ENCODE peak calls at places on chromosomes 7 and 10, in four cellular contexts. One of them, this sample, is unnamed.

GRCh38 chr10:131874991-131875451 is 25.8 kb upstream of the PPP2R2D start:
- DNase-seq in Peyer's patch: peak; percentile 46
- DNase-seq in SK-N-MC: peak; percentile 1
- DNase-seq in neuronal stem cell: peak; percentile 83
- DNase-seq in this sample: peak; percentile 51

GRCh38 chr10:132904169-132904813 is 38.1 kb downstream of the CFAP46 start:
- DNase-seq in Peyer's patch: no peak
- DNase-seq in SK-N-MC: no peak
- DNase-seq in neuronal stem cell: peak; percentile 11
- DNase-seq in this sample: peak; percentile 11

GRCh38 chr7:130669051-130669700 is 628 bp upstream of the COPG2 start:
- DNase-seq in Peyer's patch: no peak
- DNase-seq in SK-N-MC: no peak
- DNase-seq in neuronal stem cell: no peak
- DNase-seq in this sample: no peak

GRCh38 chr10:29163746-29164145 is 125.1 kb upstream of the LYZL1 start:
- DNase-seq in Peyer's patch: no peak
- DNase-seq in SK-N-MC: no peak
- DNase-seq in neuronal stem cell: no peak
- DNase-seq in this sample: no peak

GRCh38 chr7:131010714-131011436 is 276.9 kb upstream of the KLF14 start:
- DNase-seq in Peyer's patch: no peak
- DNase-seq in SK-N-MC: no peak
- DNase-seq in neuronal stem cell: no peak
- DNase-seq in this sample: no peak

GRCh38 chr7:55071411-55072188 is 52.8 kb downstream of the EGFR start:
- DNase-seq in Peyer's patch: no peak
- DNase-seq in SK-N-MC: no peak
- DNase-seq in neuronal stem cell: no peak
- DNase-seq in this sample: no peak

GRCh38 chr7:2004841-2005351 is 227.8 kb downstream of the MAD1L1 start:
- DNase-seq in Peyer's patch: no peak
- DNase-seq in SK-N-MC: no peak
- DNase-seq in neuronal stem cell: no peak
- DNase-seq in this sample: no peak

GRCh38 chr7:92831716-92832622 is 4.4 kb downstream of the CDK6 start:
- DNase-seq in Peyer's patch: no peak
- DNase-seq in SK-N-MC: no peak
- DNase-seq in neuronal stem cell: no peak
- DNase-seq in this sample: no peak

GRCh38 chr7:22854158-22855048 is 31.8 kb upstream of the TOMM7 start:
- DNase-seq in Peyer's patch: peak; percentile 88
- DNase-seq in SK-N-MC: no peak
- DNase-seq in neuronal stem cell: peak; percentile 58
- DNase-seq in this sample: peak; percentile 63

GRCh38 chr10:46014683-46015405 is 15.6 kb downstream of the NCOA4 start:
- DNase-seq in Peyer's patch: no peak
- DNase-seq in SK-N-MC: no peak
- DNase-seq in neuronal stem cell: no peak
- DNase-seq in this sample: no peak
- H3K4me3 ChIP-seq in Peyer's patch: no peak overlapping the region
- H3K4me3 ChIP-seq in SK-N-MC: no peak overlapping the region
- H3K4me3 ChIP-seq in neuronal stem cell: peak overlapping the region; percentile 30
- H3K4me3 ChIP-seq in this sample: no peak overlapping the region

GRCh38 chr10:6140965-6141295 is 52.1 kb downstream of the RBM17 start:
- DNase-seq in Peyer's patch: no peak
- DNase-seq in SK-N-MC: no peak
- DNase-seq in neuronal stem cell: no peak
- DNase-seq in this sample: no peak
- H3K4me3 ChIP-seq in Peyer's patch: peak overlapping the region; percentile 30
- H3K4me3 ChIP-seq in SK-N-MC: no peak overlapping the region
- H3K4me3 ChIP-seq in neuronal stem cell: no peak overlapping the region
- H3K4me3 ChIP-seq in this sample: peak overlapping the region; percentile 5

GRCh38 chr7:42883950-42884349 is 27.9 kb downstream of the C7orf25 start:
- DNase-seq in Peyer's patch: peak; percentile 25
- DNase-seq in SK-N-MC: no peak
- DNase-seq in neuronal stem cell: no peak
- DNase-seq in this sample: no peak

GRCh38 chr7:42886129-42886528 is 25.7 kb downstream of the C7orf25 start:
- DNase-seq in Peyer's patch: no peak
- DNase-seq in SK-N-MC: no peak
- DNase-seq in neuronal stem cell: no peak
- DNase-seq in this sample: no peak

DNA sequence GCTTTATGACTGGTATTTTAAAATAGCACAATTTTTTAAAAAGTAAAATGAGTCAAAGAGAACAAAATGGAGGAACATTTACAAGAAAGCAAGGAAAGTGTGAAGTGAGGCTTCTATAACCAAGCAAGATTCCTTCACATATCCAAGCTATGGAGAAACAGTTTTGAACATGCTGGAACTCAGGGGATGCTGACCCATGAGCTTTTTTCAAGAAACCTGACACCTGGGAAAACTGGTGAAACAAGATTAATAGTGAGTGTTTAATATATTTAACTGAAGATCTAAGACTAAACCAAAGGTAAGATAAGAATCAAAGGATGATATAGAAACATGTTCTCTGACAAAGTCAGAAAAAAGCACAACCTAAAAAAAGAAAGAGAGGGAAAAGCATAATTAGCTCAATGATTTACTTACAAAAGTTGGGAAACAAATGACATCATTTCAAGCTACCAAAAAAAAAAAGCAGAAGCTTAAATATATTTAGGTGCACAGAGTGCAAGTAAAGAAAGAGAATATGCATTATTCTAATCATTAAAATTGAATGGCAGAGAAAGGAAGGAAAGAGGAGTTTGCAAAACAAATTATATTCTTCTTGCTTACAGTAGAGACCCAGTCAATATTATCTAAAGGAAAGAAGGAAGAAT is 24.9 kb downstream of the C7orf25 start:
- DNase-seq in Peyer's patch: no peak
- DNase-seq in SK-N-MC: no peak
- DNase-seq in neuronal stem cell: no peak
- DNase-seq in this sample: no peak
- H3K4me3 ChIP-seq in Peyer's patch: no peak overlapping the region
- H3K4me3 ChIP-seq in SK-N-MC: no peak overlapping the region
- H3K4me3 ChIP-seq in neuronal stem cell: no peak overlapping the region
- H3K4me3 ChIP-seq in this sample: no peak overlapping the region

GRCh38 chr10:7433861-7434260 is 23.0 kb upstream of the SFMBT2 start:
- DNase-seq in Peyer's patch: no peak
- DNase-seq in SK-N-MC: no peak
- DNase-seq in neuronal stem cell: no peak
- DNase-seq in this sample: no peak
- H3K4me3 ChIP-seq in Peyer's patch: no peak overlapping the region
- H3K4me3 ChIP-seq in SK-N-MC: peak overlapping the region; percentile 66
- H3K4me3 ChIP-seq in neuronal stem cell: no peak overlapping the region
- H3K4me3 ChIP-seq in this sample: no peak overlapping the region

DNA sequence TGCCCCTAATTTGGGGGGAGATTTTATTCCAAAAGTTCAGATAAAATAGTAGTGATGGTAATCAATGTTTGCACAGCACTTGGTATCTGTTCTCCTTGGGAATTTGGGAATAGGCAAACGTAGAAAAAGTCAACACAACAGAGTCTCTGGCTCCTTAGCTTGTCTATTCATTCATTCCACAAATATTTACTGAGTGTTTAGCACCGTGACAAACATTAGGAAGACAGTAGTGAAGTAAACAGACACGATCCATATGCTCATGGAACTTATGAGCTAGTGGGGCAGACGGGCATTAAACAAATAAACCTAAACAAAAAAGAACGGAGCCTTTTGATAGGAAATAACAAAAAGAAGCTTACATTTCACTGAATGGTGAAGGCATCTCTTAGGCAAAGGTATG is 244.0 kb upstream of the NPY start:
- DNase-seq in Peyer's patch: no peak
- DNase-seq in SK-N-MC: no peak
- DNase-seq in neuronal stem cell: no peak
- DNase-seq in this sample: no peak
- H3K4me3 ChIP-seq in Peyer's patch: no peak overlapping the region
- H3K4me3 ChIP-seq in SK-N-MC: no peak overlapping the region
- H3K4me3 ChIP-seq in neuronal stem cell: no peak overlapping the region
- H3K4me3 ChIP-seq in this sample: no peak overlapping the region

DNA sequence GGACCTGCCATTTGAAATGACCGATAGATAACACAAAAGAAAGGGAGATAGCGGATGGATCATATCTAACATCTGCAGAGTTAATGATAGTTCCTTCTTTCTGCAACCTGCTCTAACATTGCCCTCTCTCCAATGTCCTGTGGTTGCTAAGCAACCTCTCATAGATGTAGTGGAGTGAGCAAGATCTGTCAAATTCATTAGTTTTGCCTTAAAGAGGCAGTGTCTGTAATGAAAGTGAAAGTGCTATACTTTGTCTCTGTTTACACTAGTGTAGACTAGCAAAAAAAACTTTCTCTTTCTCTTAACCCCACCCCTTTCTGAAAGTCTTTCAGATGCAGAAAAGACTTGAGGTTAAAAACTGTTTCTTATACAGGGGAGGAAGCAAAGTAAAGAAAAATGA is 1196.9 kb downstream of the SORCS3 start:
- DNase-seq in Peyer's patch: no peak
- DNase-seq in SK-N-MC: no peak
- DNase-seq in neuronal stem cell: no peak
- DNase-seq in this sample: peak; percentile 53
- H3K4me3 ChIP-seq in Peyer's patch: no peak overlapping the region
- H3K4me3 ChIP-seq in SK-N-MC: peak overlapping the region; percentile 25
- H3K4me3 ChIP-seq in neuronal stem cell: no peak overlapping the region
- H3K4me3 ChIP-seq in this sample: peak overlapping the region; percentile 38

DNA sequence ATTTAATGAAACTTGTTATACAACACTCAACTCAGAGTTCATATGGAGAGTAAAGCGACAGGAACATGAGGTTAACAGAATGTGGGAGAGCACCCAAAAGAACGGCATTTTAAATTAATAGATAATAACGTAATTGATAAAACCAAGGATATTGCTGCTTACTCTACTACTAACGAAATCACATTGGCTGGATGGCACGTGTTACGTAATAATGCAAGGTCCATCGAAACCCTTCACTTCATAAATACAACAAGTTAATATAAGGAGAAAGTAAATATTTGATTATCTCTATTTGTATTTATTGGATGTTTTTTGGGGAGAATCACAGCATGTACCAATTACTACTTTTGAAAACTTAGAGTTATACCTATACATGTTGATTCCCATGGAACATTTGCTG is 1.5 kb downstream of the PRKG1 start:
- DNase-seq in Peyer's patch: no peak
- DNase-seq in SK-N-MC: no peak
- DNase-seq in neuronal stem cell: no peak
- DNase-seq in this sample: no peak
- H3K4me3 ChIP-seq in Peyer's patch: no peak overlapping the region
- H3K4me3 ChIP-seq in SK-N-MC: no peak overlapping the region
- H3K4me3 ChIP-seq in neuronal stem cell: no peak overlapping the region
- H3K4me3 ChIP-seq in this sample: no peak overlapping the region

DNA sequence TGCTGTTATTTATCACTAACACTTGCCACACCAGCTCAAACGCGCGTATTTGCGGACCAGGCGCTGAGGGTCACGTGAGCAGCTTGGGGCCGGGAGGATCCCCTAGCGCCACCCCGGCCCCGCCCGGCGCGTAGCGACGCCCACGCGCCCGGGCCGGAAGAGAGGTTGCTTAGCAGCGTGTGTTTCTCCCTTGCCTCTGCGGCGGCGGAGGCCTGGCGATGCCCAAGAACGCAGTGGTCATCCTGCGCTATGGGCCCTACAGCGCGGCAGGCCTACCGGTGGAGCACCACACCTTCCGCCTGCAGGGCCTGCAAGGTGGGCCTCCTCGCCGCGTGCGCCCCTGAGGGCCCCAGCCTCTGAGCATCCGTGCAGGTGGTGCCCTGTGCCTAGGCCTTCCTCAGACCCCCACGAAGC is at the start of gene C10orf53:
- DNase-seq in Peyer's patch: no peak
- DNase-seq in SK-N-MC: no peak
- DNase-seq in neuronal stem cell: peak; percentile 77
- DNase-seq in this sample: no peak
- H3K4me3 ChIP-seq in Peyer's patch: no peak within 1 kb of the TSS
- H3K4me3 ChIP-seq in SK-N-MC: peak within 1 kb of the TSS; percentile 47
- H3K4me3 ChIP-seq in neuronal stem cell: peak within 1 kb of the TSS; percentile 75
- H3K4me3 ChIP-seq in this sample: no peak within 1 kb of the TSS

GRCh38 chr10:50992972-50993766 is 81.1 kb upstream of the PRKG1 start:
- DNase-seq in Peyer's patch: no peak
- DNase-seq in SK-N-MC: no peak
- DNase-seq in neuronal stem cell: no peak
- DNase-seq in this sample: no peak

GRCh38 chr10:50990568-50991495 is 83.5 kb upstream of the PRKG1 start:
- DNase-seq in Peyer's patch: no peak
- DNase-seq in SK-N-MC: no peak
- DNase-seq in neuronal stem cell: no peak
- DNase-seq in this sample: no peak

GRCh38 chr10:50993817-50994251 is 80.5 kb upstream of the PRKG1 start:
- DNase-seq in Peyer's patch: no peak
- DNase-seq in SK-N-MC: no peak
- DNase-seq in neuronal stem cell: no peak
- DNase-seq in this sample: no peak

GRCh38 chr10:50992356-50992866 is 81.9 kb upstream of the PRKG1 start:
- DNase-seq in Peyer's patch: no peak
- DNase-seq in SK-N-MC: no peak
- DNase-seq in neuronal stem cell: no peak
- DNase-seq in this sample: no peak

GRCh38 chr10:50991496-50992355 is 82.6 kb upstream of the PRKG1 start:
- DNase-seq in Peyer's patch: no peak
- DNase-seq in SK-N-MC: no peak
- DNase-seq in neuronal stem cell: no peak
- DNase-seq in this sample: no peak
- H3K4me3 ChIP-seq in Peyer's patch: peak overlapping the region; percentile 32
- H3K4me3 ChIP-seq in SK-N-MC: peak overlapping the region; percentile 38
- H3K4me3 ChIP-seq in neuronal stem cell: peak overlapping the region; percentile 86
- H3K4me3 ChIP-seq in this sample: no peak overlapping the region

This sample was measured in Jurkat, Clone E6-1.